ENCODE peak calls at places on chromosomes 13 and 19, in five cellular contexts. L is K562, Z is GM12891, Q is HepG2, D is H1. Y is an unnamed sample.

GRCh38 chr19:35144600-35145436 is 1.8 kb downstream of the FXYD7 start:
- DNase-seq in D (no peak), Q (no peak), Z (no peak), L (peak; percentile 95), Y (no peak)

GRCh38 chr13:71935166-71935840 is 68.3 kb upstream of the DACH1 start:
- DNase-seq in L (no peak), D (no peak), Z (no peak), Q (no peak), Y (no peak)

GRCh38 chr19:39150807-39151206 is 25.2 kb downstream of the PAK4 start:
- DNase-seq in Q (no peak), Z (no peak), D (no peak), L (no peak), Y (no peak)

GRCh38 chr19:35524181-35524838 is 3.8 kb downstream of the SBSN start:
- DNase-seq in Z (no peak), Q (no peak), L (no peak), D (no peak), Y (no peak)

GRCh38 chr13:113856716-113857065 is 7.2 kb downstream of the GAS6 start:
- DNase-seq in Q (peak; percentile 21), Z (no peak), D (no peak), L (no peak), Y (no peak)

GRCh38 chr13:29908917-29909755 is 58.7 kb upstream of the UBL3 start:
- DNase-seq in Q (no peak), D (no peak), Z (no peak), L (no peak), Y (no peak)

GRCh38 chr19:28289294-28290063 is 923.5 kb downstream of the UQCRFS1 start:
- DNase-seq in D (no peak), L (no peak), Z (no peak), Q (no peak), Y (no peak)

GRCh38 chr13:29522044-29522685 is 73.3 kb downstream of the SLC7A1 start:
- DNase-seq in Z (no peak), D (no peak), L (no peak), Q (no peak), Y (no peak)

GRCh38 chr13:50075619-50076097 is 60.4 kb downstream of the KCNRG start:
- DNase-seq in D (no peak), L (no peak), Q (no peak), Z (no peak), Y (no peak)

GRCh38 chr13:101893021-101893420 is 440.5 kb downstream of the ITGBL1 start:
- DNase-seq in Q (no peak), L (no peak), D (no peak), Z (no peak), Y (no peak)

DNA sequence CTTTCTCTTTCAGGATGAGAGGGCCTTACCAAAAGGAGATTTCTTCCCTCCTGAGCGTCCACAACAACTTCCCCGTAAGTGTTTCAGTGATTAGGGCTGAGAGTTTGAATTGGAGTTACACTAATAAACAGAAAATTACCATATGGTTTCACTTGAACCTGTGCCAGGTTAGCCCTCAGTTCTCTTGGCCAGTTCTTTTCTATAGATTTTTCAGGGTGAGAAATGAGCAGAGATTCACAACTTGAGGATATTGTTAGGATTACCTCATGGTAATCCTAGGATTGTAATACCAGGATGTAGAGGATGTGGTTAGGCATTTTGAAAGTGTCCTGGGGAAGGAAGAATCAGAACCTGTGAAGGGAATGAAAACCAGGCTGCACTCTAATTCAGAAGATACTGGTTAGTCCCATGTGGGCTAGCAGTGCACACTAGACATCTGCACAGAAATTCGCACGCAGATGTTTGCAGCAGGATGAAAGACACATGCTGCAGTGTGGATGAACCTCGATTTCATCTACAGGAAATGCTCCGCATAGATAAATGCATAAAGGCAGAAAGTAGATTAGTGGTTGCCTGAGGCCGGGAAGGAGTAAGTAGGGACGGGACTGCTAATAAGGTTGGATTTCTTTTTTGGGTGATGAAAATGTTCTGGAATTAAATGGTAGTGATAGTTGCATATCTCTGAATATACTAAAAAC is 24.1 kb downstream of the HNRNPM start:
- DNase-seq in L (no peak), D (no peak), Q (no peak), Z (no peak), Y (no peak)
- TF ChIP-seq TAF1 in L (no peak), D (no peak), Q (no peak), Z (no peak), Y (no peak)

GRCh38 chr13:66312312-66313087 is 917.6 kb downstream of the PCDH9 start:
- DNase-seq in D (no peak), Z (no peak), L (no peak), Q (peak; percentile 6), Y (no peak)
- TF ChIP-seq POLR2AphosphoS5 in D (no peak), Z (no peak), L (no peak), Q (no peak), Y (no peak)

GRCh38 chr13:51453959-51454703 is 1.3 kb upstream of the INTS6 start:
- DNase-seq in Z (no peak), Q (no peak), D (no peak), L (peak; percentile 46), Y (no peak)

GRCh38 chr13:51451134-51451466 is 1.7 kb downstream of the INTS6 start:
- DNase-seq in D (no peak), Z (no peak), Q (no peak), L (no peak), Y (no peak)

GRCh38 chr13:51452391-51453307 is at the start of gene INTS6:
- DNase-seq in D (peak; percentile 98), L (peak; percentile 97), Z (peak; percentile 75), Q (peak; percentile 98), Y (peak; percentile 71)

GRCh38 chr13:51453308-51453958 is 597 bp upstream of the INTS6 start:
- DNase-seq in Q (peak; percentile 90), Z (peak; percentile 58), L (peak; percentile 86), D (no peak), Y (peak; percentile 48)

GRCh38 chr13:51451467-51452390 is 1.1 kb downstream of the INTS6 start:
- DNase-seq in L (peak; percentile 87), Q (peak; percentile 54), Z (no peak), D (peak; percentile 29), Y (peak; percentile 32)
- TF ChIP-seq POLR2A in L (peak; percentile 58), Q (peak; percentile 49), Z (no peak), D (peak; percentile 63), Y (no peak)

GRCh38 chr19:1287622-1288527 is 2.2 kb downstream of the EFNA2 start:
- DNase-seq in D (no peak), Z (no peak), L (no peak), Q (no peak), Y (no peak)
- TF ChIP-seq TAF1 in D (no peak), Z (no peak), L (no peak), Q (no peak), Y (no peak)

GRCh38 chr13:41311607-41312500 is 787 bp downstream of the NAA16 start:
- DNase-seq in D (no peak), Q (peak; percentile 7), Z (peak; percentile 25), L (peak; percentile 46), Y (peak; percentile 29)

GRCh38 chr13:41308241-41308640 is 2.8 kb upstream of the NAA16 start:
- DNase-seq in Z (no peak), L (no peak), D (no peak), Q (no peak), Y (no peak)

GRCh38 chr13:41313117-41313516 is 2.0 kb downstream of the NAA16 start:
- DNase-seq in Q (no peak), Z (no peak), L (no peak), D (no peak), Y (no peak)

GRCh38 chr13:41313659-41314197 is 2.7 kb downstream of the NAA16 start:
- DNase-seq in Z (no peak), L (peak; percentile 9), D (no peak), Q (no peak), Y (no peak)

GRCh38 chr13:41310963-41311606 is at the start of gene NAA16:
- DNase-seq in Z (peak; percentile 89), L (peak; percentile 90), Q (peak; percentile 72), D (peak; percentile 75), Y (peak; percentile 92)
- TF ChIP-seq POLR2AphosphoS5 in Z (peak; percentile 60), L (peak; percentile 59), Q (peak; percentile 82), D (peak; percentile 88), Y (peak; percentile 76)

DNA sequence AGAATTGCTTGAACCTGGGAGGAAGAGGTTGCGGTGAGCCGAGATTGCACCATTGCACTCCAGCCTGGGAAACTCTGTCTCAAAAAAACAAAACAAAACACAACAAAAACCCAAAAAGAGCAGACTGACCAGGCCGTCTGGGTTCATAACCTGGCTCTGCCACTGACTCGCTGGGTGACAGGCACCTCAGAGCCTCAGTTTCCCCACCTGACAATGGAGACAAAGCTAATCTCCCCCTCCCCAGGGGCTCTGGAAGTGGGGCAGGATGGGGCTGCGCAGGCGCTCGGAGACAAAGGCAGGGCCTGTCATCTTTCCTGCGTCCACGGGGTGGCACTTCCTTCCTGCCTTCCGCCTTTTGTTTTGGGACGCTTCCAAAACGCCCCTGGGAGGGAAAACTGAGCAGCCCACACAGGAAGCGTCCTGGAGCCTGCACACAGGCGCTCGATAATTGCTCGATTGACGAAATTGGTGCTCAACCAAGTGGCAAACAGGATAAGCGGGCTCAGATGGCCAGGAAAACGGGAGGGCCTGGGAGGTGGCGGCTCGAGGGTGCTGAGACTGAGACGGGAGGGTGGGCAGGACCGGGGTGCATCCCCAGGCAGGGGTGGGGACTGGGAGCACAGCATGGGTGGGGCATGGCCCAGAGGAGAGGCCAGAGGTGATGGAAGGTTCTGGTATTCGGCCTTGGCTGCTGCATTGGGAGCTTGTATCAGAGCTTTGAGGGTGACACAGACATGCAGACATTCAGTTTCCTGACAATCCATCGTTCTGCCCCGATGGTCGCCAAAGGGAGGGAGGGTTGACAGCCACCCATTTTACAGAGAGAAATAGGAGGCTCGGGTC is 17.8 kb downstream of the SPC24 start:
- DNase-seq in Z (peak; percentile 51), D (no peak), L (peak; percentile 89), Q (peak; percentile 75), Y (peak; percentile 61)
- TF ChIP-seq POLR2A in Z (no peak), D (no peak), L (no peak), Q (no peak), Y (no peak)

DNA sequence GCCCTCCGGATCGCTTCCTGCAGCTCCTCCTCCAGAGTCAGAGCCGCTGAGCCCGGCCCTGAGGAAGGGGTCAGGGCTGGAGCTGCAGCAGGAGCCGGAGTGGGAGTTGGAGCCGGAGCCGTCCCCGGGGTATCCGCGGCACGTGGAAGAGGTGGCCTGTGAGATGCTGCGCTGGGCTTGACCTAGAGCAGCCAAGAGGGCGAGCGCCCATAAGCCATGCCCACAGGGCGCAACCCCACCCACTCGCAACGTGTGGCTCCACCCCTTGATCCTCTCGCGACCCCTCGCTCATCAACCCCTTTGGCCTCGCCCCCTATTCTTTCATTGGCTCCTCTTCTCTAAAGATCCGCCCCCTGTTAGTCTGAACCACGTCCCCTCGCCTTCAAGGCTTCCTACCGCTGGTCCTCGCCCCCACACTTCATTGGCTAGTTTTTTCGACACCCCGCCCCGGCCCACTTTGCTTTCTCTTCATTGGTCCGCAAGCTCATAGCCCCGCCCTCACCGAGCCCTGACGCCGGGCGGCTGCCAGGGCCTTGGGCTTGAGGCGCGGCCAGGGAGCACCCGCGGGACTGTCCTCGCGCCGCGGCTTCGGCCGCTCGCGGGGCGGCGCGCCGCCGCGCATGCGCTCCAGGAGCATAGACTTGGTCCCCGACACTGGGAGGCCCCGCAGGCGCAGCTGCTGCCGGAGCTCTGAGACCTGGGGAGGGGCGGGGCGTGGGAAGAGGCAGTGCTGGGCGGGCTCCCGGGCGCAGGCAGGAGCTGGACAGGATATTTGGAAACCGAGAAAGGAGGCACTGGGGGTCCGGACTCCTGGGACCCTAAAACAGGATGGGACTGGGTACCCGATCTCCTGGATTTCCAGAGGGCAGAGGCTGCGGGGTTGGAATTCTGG is 5.4 kb downstream of the MAMSTR start:
- DNase-seq in D (peak; percentile 98), Q (peak; percentile 99), L (peak; percentile 99), Z (peak; percentile 99), Y (peak; percentile 99)
- TF ChIP-seq TAF1 in D (no peak), Q (peak; percentile 58), L (no peak), Z (no peak), Y (no peak)